ENCODE peak calls at places on chromosomes 7 and 10, in six cellular contexts. A is SK-N-SH, H is GM23248, I is MM.1S, K is PC-3, F is HCT116. B is an unnamed sample.

GRCh38 chr7:35424440-35424839 is 170.5 kb upstream of the TBX20 start:
- DNase-seq in F (no peak), A (no peak), H (no peak), I (no peak), K (no peak), B (no peak)

GRCh38 chr10:121994429-121994881 is 5.5 kb downstream of the TACC2 start:
- DNase-seq in A (no peak), H (peak; percentile 21), I (no peak), F (no peak), K (peak; percentile 76), B (peak; percentile 65)

GRCh38 chr10:89301721-89302445 is at the start of gene IFIT2:
- DNase-seq in F (no peak), H (peak; percentile 87), K (peak; percentile 71), A (no peak), I (peak; percentile 66), B (no peak)

GRCh38 chr10:114987995-114988394 is 50.0 kb downstream of the TRUB1 start:
- DNase-seq in K (peak; percentile 12), F (no peak), I (no peak), H (peak; percentile 44), A (no peak), B (no peak)

GRCh38 chr10:21494221-21495001 is 31.1 kb downstream of the SKIDA1 start:
- DNase-seq in A (peak; percentile 69), I (no peak), K (no peak), H (peak; percentile 59), F (no peak), B (peak; percentile 67)

GRCh38 chr7:141695803-141696289 is 6.1 kb downstream of the DENND11 start:
- DNase-seq in K (peak; percentile 91), I (no peak), F (no peak), A (no peak), H (no peak), B (no peak)

GRCh38 chr7:77982926-77983550 is 184.5 kb downstream of the PHTF2 start:
- DNase-seq in F (no peak), H (peak; percentile 45), A (no peak), I (no peak), K (peak; percentile 69), B (no peak)

GRCh38 chr7:150946826-150947750 is 31.0 kb downstream of the KCNH2 start:
- DNase-seq in A (peak; percentile 66), H (no peak), K (no peak), F (no peak), I (no peak), B (no peak)

GRCh38 chr10:7408494-7409044 is 2.3 kb downstream of the SFMBT2 start:
- DNase-seq in H (peak; percentile 56), A (peak; percentile 90), F (no peak), K (peak; percentile 41), I (peak; percentile 31), B (peak; percentile 83)

GRCh38 chr7:158563051-158563450 is 24.6 kb downstream of the PTPRN2 start:
- DNase-seq in K (no peak), A (no peak), F (no peak), I (no peak), H (no peak), B (no peak)

GRCh38 chr7:3998060-3998459 is 684.0 kb upstream of the FOXK1 start:
- DNase-seq in H (no peak), F (no peak), I (no peak), A (no peak), K (no peak), B (no peak)

GRCh38 chr10:91137822-91138221 is 82.6 kb upstream of the PCGF5 start:
- DNase-seq in H (no peak), F (no peak), K (no peak), I (no peak), A (no peak), B (no peak)

GRCh38 chr7:93629291-93629801 is 54.8 kb upstream of the CALCR start:
- DNase-seq in K (no peak), I (no peak), A (no peak), H (no peak), F (no peak), B (no peak)

GRCh38 chr10:48794074-48794473 is 109.4 kb downstream of the WDFY4 start:
- DNase-seq in A (no peak), F (no peak), I (no peak), K (no peak), H (no peak), B (no peak)

GRCh38 chr10:91159254-91159783 is 61.1 kb upstream of the PCGF5 start:
- DNase-seq in H (peak; percentile 20), F (no peak), I (no peak), K (no peak), A (no peak), B (peak; percentile 44)

GRCh38 chr10:1187151-1187854 is 131.1 kb downstream of the WDR37 start:
- DNase-seq in F (no peak), K (no peak), H (no peak), I (no peak), A (no peak), B (no peak)

GRCh38 chr10:43885842-43886241 is 237.2 kb upstream of the ZNF32 start:
- DNase-seq in H (no peak), K (no peak), A (no peak), I (no peak), F (no peak), B (peak; percentile 17)

GRCh38 chr10:71597821-71598498 is 121.6 kb downstream of the C10orf105 start:
- DNase-seq in F (no peak), A (no peak), I (no peak), H (peak; percentile 75), K (no peak), B (no peak)

GRCh38 chr10:34522542-34522941 is 292.6 kb downstream of the PARD3 start:
- DNase-seq in I (no peak), F (no peak), H (no peak), A (peak; percentile 22), K (peak; percentile 92), B (peak; percentile 11)

GRCh38 chr10:77368006-77368405 is 269.6 kb downstream of the KCNMA1 start:
- DNase-seq in K (no peak), H (no peak), F (no peak), I (no peak), A (no peak), B (no peak)

GRCh38 chr10:119643306-119644214 is 7.6 kb upstream of the BAG3 start:
- DNase-seq in F (no peak), H (peak; percentile 77), A (no peak), I (no peak), K (no peak), B (no peak)

GRCh38 chr10:121952226-121952625 is 22.8 kb downstream of the NSMCE4A start:
- DNase-seq in A (no peak), H (peak; percentile 79), I (no peak), K (no peak), F (no peak), B (no peak)

GRCh38 chr10:48627984-48628609 is 23.2 kb upstream of the ARHGAP22 start:
- DNase-seq in F (no peak), K (no peak), I (no peak), A (peak; percentile 60), H (no peak), B (no peak)

GRCh38 chr7:139745330-139746143 is 32.3 kb downstream of the HIPK2 start:
- DNase-seq in I (no peak), H (peak; percentile 48), K (no peak), A (peak; percentile 45), F (no peak), B (peak; percentile 34)

GRCh38 chr7:43559171-43559938 is 23.6 kb upstream of the STK17A start:
- DNase-seq in F (no peak), H (no peak), K (no peak), I (no peak), A (no peak), B (no peak)

GRCh38 chr10:132095403-132096113 is 29.8 kb downstream of the JAKMIP3 start:
- DNase-seq in H (no peak), F (no peak), I (no peak), K (no peak), A (no peak), B (no peak)

GRCh38 chr7:99171731-99172130 is 27.8 kb upstream of the SMURF1 start:
- DNase-seq in A (no peak), K (no peak), I (no peak), H (peak; percentile 61), F (no peak), B (no peak)

GRCh38 chr10:128011059-128011979 is 104.4 kb downstream of the PTPRE start:
- DNase-seq in K (peak; percentile 74), A (peak; percentile 95), I (peak; percentile 79), F (peak; percentile 54), H (peak; percentile 81), B (peak; percentile 89)
- H3K4me3 ChIP-seq in K (no peak overlapping the region), A (no peak overlapping the region), I (peak overlapping the region; percentile 10), F (no peak overlapping the region), H (peak overlapping the region; percentile 49), B (no peak overlapping the region)

GRCh38 chr7:103637726-103638125 is 191.7 kb upstream of the SLC26A5 start:
- DNase-seq in I (no peak), H (peak; percentile 69), A (no peak), F (no peak), K (peak; percentile 69), B (no peak)

GRCh38 chr7:103636153-103636552 is 190.1 kb upstream of the SLC26A5 start:
- DNase-seq in H (peak; percentile 47), I (no peak), K (peak; percentile 43), F (no peak), A (no peak), B (peak; percentile 35)

GRCh38 chr7:103640031-103640779 is 194.2 kb upstream of the SLC26A5 start:
- DNase-seq in F (no peak), K (peak; percentile 74), I (no peak), A (no peak), H (peak; percentile 70), B (no peak)

GRCh38 chr7:103632972-103633371 is 187.0 kb upstream of the SLC26A5 start:
- DNase-seq in A (no peak), K (peak; percentile 76), H (peak; percentile 62), I (no peak), F (no peak), B (no peak)

DNA sequence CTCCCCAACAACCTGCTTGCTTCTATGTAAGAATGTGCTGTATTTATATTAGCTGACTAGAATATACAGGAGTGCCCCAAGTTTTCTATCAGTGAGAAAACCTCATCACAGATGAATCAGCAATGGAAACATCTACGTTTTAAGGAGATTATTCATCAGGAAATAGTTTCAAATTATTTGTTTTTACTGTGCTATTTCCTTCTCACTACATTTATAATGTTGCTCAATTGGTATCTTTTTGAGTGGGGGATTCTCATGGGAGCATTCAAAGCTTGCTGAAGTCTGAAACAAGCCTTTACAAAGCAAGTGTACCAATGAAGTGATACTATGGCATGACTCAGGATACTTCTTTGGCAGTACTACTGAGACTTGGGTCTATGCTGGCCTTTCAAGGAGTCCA is 191.1 kb upstream of the SLC26A5 start:
- DNase-seq in K (peak; percentile 88), A (no peak), H (peak; percentile 89), I (no peak), F (no peak), B (no peak)
- H3K9ac ChIP-seq in K (peak overlapping the region; percentile 78), A (peak overlapping the region; percentile 30), H (peak overlapping the region; percentile 38), I (no peak overlapping the region), F (no peak overlapping the region), B (no peak overlapping the region)

DNA sequence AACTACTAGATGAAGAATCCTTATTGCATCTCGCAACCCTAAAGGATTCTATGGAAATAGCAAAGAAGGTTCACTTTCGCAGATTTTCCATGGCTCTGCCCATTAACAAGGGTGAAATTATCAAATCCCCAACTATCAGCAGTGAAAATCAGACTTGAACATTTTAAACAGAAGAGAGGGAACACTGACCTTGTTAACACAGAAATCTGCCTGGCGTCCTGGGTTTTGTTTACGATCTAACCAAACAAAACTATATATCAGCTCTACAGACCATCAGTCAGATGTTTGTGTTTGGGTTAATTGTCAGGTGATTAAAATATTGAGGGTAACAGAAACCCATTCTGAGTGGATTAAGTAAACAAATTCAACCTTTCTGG is 1.9 kb downstream of the CTTNBP2 start:
- DNase-seq in I (no peak), K (no peak), F (no peak), A (no peak), H (no peak), B (no peak)
- TF ChIP-seq EZH2phosphoT487 in I (no peak), K (no peak), F (no peak), A (no peak), H (no peak), B (no peak)

GRCh38 chr7:87548123-87548919 is 52.4 kb downstream of the ABCB1 start:
- DNase-seq in K (no peak), I (no peak), H (no peak), A (no peak), F (peak; percentile 19), B (no peak)
- H3K4me3 ChIP-seq in K (no peak overlapping the region), I (no peak overlapping the region), H (no peak overlapping the region), A (no peak overlapping the region), F (no peak overlapping the region), B (no peak overlapping the region)